ENCODE peak calls at places on chromosomes 2 and 18, in six cellular contexts. One of them, this sample, is unnamed.

GRCh38 chr18:2821695-2822094 is 25.1 kb upstream of the EMILIN2 start:
- DNase-seq in uterus: no peak
- DNase-seq in mammary epithelial cell: no peak
- DNase-seq in CD8-positive, alpha-beta T cell: no peak
- DNase-seq in OCI-LY7: no peak
- DNase-seq in testis: no peak
- DNase-seq in this sample: no peak

GRCh38 chr18:8854962-8855361 is 149.6 kb downstream of the MTCL1 start:
- DNase-seq in uterus: no peak
- DNase-seq in mammary epithelial cell: no peak
- DNase-seq in CD8-positive, alpha-beta T cell: no peak
- DNase-seq in OCI-LY7: no peak
- DNase-seq in testis: no peak
- DNase-seq in this sample: no peak

GRCh38 chr2:30569991-30570390 is 122.9 kb downstream of the LCLAT1 start:
- DNase-seq in uterus: no peak
- DNase-seq in mammary epithelial cell: no peak
- DNase-seq in CD8-positive, alpha-beta T cell: no peak
- DNase-seq in OCI-LY7: no peak
- DNase-seq in testis: no peak
- DNase-seq in this sample: no peak

GRCh38 chr2:46780411-46780800 is 135.2 kb downstream of the MCFD2 start:
- DNase-seq in uterus: peak
- DNase-seq in mammary epithelial cell: no peak
- DNase-seq in CD8-positive, alpha-beta T cell: no peak
- DNase-seq in OCI-LY7: no peak
- DNase-seq in testis: no peak
- DNase-seq in this sample: no peak

GRCh38 chr2:233919938-233920337 is 2.8 kb downstream of the TRPM8 start:
- DNase-seq in uterus: no peak
- DNase-seq in mammary epithelial cell: peak
- DNase-seq in CD8-positive, alpha-beta T cell: no peak
- DNase-seq in OCI-LY7: no peak
- DNase-seq in testis: no peak
- DNase-seq in this sample: no peak

GRCh38 chr2:142041105-142041504 is 89.7 kb downstream of the LRP1B start:
- DNase-seq in uterus: no peak
- DNase-seq in mammary epithelial cell: peak
- DNase-seq in CD8-positive, alpha-beta T cell: no peak
- DNase-seq in OCI-LY7: no peak
- DNase-seq in testis: no peak
- DNase-seq in this sample: no peak

GRCh38 chr2:96090527-96090926 is 25.8 kb downstream of the ADRA2B start:
- DNase-seq in uterus: no peak
- DNase-seq in mammary epithelial cell: no peak
- DNase-seq in CD8-positive, alpha-beta T cell: no peak
- DNase-seq in OCI-LY7: no peak
- DNase-seq in testis: no peak
- DNase-seq in this sample: no peak

GRCh38 chr2:30702694-30703093 is 104.6 kb downstream of the CAPN13 start:
- DNase-seq in uterus: no peak
- DNase-seq in mammary epithelial cell: no peak
- DNase-seq in CD8-positive, alpha-beta T cell: no peak
- DNase-seq in OCI-LY7: no peak
- DNase-seq in testis: no peak
- DNase-seq in this sample: no peak

GRCh38 chr2:189261431-189261841 is 81.9 kb upstream of the COL5A2 start:
- DNase-seq in uterus: no peak
- DNase-seq in mammary epithelial cell: peak
- DNase-seq in CD8-positive, alpha-beta T cell: no peak
- DNase-seq in OCI-LY7: no peak
- DNase-seq in testis: no peak
- DNase-seq in this sample: no peak

GRCh38 chr18:39462436-39462835 is 1896.8 kb upstream of the CELF4 start:
- DNase-seq in uterus: no peak
- DNase-seq in mammary epithelial cell: peak
- DNase-seq in CD8-positive, alpha-beta T cell: no peak
- DNase-seq in OCI-LY7: no peak
- DNase-seq in testis: no peak
- DNase-seq in this sample: no peak

GRCh38 chr2:172148246-172148645 is 45.5 kb upstream of the DLX2 start:
- DNase-seq in uterus: no peak
- DNase-seq in mammary epithelial cell: peak
- DNase-seq in CD8-positive, alpha-beta T cell: no peak
- DNase-seq in OCI-LY7: no peak
- DNase-seq in testis: no peak
- DNase-seq in this sample: no peak

GRCh38 chr2:136149011-136149410 is 31.1 kb upstream of the CXCR4 start:
- DNase-seq in uterus: no peak
- DNase-seq in mammary epithelial cell: no peak
- DNase-seq in CD8-positive, alpha-beta T cell: no peak
- DNase-seq in OCI-LY7: no peak
- DNase-seq in testis: no peak
- DNase-seq in this sample: no peak

GRCh38 chr2:205499006-205499405 is 183.3 kb upstream of the NRP2 start:
- DNase-seq in uterus: no peak
- DNase-seq in mammary epithelial cell: no peak
- DNase-seq in CD8-positive, alpha-beta T cell: no peak
- DNase-seq in OCI-LY7: no peak
- DNase-seq in testis: no peak
- DNase-seq in this sample: no peak

GRCh38 chr2:196187898-196188458 is 16.6 kb upstream of the STK17B start:
- DNase-seq in uterus: no peak
- DNase-seq in mammary epithelial cell: no peak
- DNase-seq in CD8-positive, alpha-beta T cell: no peak
- DNase-seq in OCI-LY7: peak
- DNase-seq in testis: no peak
- DNase-seq in this sample: no peak

GRCh38 chr2:177195194-177195593 is 17.4 kb upstream of the HNRNPA3 start:
- DNase-seq in uterus: no peak
- DNase-seq in mammary epithelial cell: no peak
- DNase-seq in CD8-positive, alpha-beta T cell: no peak
- DNase-seq in OCI-LY7: no peak
- DNase-seq in testis: no peak
- DNase-seq in this sample: no peak

GRCh38 chr18:33034212-33034611 is 261.4 kb upstream of the KLHL14 start:
- DNase-seq in uterus: no peak
- DNase-seq in mammary epithelial cell: no peak
- DNase-seq in CD8-positive, alpha-beta T cell: no peak
- DNase-seq in OCI-LY7: no peak
- DNase-seq in testis: no peak
- DNase-seq in this sample: no peak

GRCh38 chr2:20595439-20596192 is 55.3 kb downstream of the HS1BP3 start:
- DNase-seq in uterus: peak
- DNase-seq in mammary epithelial cell: peak
- DNase-seq in CD8-positive, alpha-beta T cell: no peak
- DNase-seq in OCI-LY7: peak
- DNase-seq in testis: no peak
- DNase-seq in this sample: peak

GRCh38 chr2:209499071-209499470 is 75.2 kb downstream of the MAP2 start:
- DNase-seq in uterus: no peak
- DNase-seq in mammary epithelial cell: peak
- DNase-seq in CD8-positive, alpha-beta T cell: no peak
- DNase-seq in OCI-LY7: no peak
- DNase-seq in testis: no peak
- DNase-seq in this sample: no peak

GRCh38 chr2:19532797-19533196 is 174.4 kb upstream of the OSR1 start:
- DNase-seq in uterus: no peak
- DNase-seq in mammary epithelial cell: peak
- DNase-seq in CD8-positive, alpha-beta T cell: no peak
- DNase-seq in OCI-LY7: no peak
- DNase-seq in testis: no peak
- DNase-seq in this sample: no peak

GRCh38 chr2:88281302-88282217 is 111.4 kb downstream of the THNSL2 start:
- DNase-seq in uterus: no peak
- DNase-seq in mammary epithelial cell: no peak
- DNase-seq in CD8-positive, alpha-beta T cell: no peak
- DNase-seq in OCI-LY7: no peak
- DNase-seq in testis: no peak
- DNase-seq in this sample: no peak

GRCh38 chr2:234884591-234884990 is 67.2 kb upstream of the SH3BP4 start:
- DNase-seq in uterus: no peak
- DNase-seq in mammary epithelial cell: no peak
- DNase-seq in CD8-positive, alpha-beta T cell: no peak
- DNase-seq in OCI-LY7: no peak
- DNase-seq in testis: no peak
- DNase-seq in this sample: no peak

GRCh38 chr2:98731709-98732349 is 897 bp upstream of the MGAT4A start:
- DNase-seq in uterus: no peak
- DNase-seq in mammary epithelial cell: no peak
- DNase-seq in CD8-positive, alpha-beta T cell: no peak
- DNase-seq in OCI-LY7: peak
- DNase-seq in testis: no peak
- DNase-seq in this sample: no peak

GRCh38 chr2:205746408-205746785 is 64.1 kb downstream of the NRP2 start:
- DNase-seq in uterus: no peak
- DNase-seq in mammary epithelial cell: peak
- DNase-seq in CD8-positive, alpha-beta T cell: no peak
- DNase-seq in OCI-LY7: no peak
- DNase-seq in testis: no peak
- DNase-seq in this sample: peak

GRCh38 chr2:229408356-229408755 is 137.3 kb upstream of the PID1 start:
- DNase-seq in uterus: peak
- DNase-seq in mammary epithelial cell: peak
- DNase-seq in CD8-positive, alpha-beta T cell: no peak
- DNase-seq in OCI-LY7: no peak
- DNase-seq in testis: peak
- DNase-seq in this sample: peak

GRCh38 chr18:67766930-67767329 is 250.4 kb upstream of the DSEL start:
- DNase-seq in uterus: no peak
- DNase-seq in mammary epithelial cell: peak
- DNase-seq in CD8-positive, alpha-beta T cell: no peak
- DNase-seq in OCI-LY7: no peak
- DNase-seq in testis: no peak
- DNase-seq in this sample: no peak

GRCh38 chr2:179437430-179437829 is 172.8 kb upstream of the SESTD1 start:
- DNase-seq in uterus: no peak
- DNase-seq in mammary epithelial cell: no peak
- DNase-seq in CD8-positive, alpha-beta T cell: no peak
- DNase-seq in OCI-LY7: no peak
- DNase-seq in testis: no peak
- DNase-seq in this sample: no peak
- H3K27ac ChIP-seq in uterus: no peak
- H3K27ac ChIP-seq in mammary epithelial cell: no peak
- H3K27ac ChIP-seq in CD8-positive, alpha-beta T cell: no peak
- H3K27ac ChIP-seq in OCI-LY7: no peak
- H3K27ac ChIP-seq in testis: no peak
- H3K27ac ChIP-seq in this sample: no peak

DNA sequence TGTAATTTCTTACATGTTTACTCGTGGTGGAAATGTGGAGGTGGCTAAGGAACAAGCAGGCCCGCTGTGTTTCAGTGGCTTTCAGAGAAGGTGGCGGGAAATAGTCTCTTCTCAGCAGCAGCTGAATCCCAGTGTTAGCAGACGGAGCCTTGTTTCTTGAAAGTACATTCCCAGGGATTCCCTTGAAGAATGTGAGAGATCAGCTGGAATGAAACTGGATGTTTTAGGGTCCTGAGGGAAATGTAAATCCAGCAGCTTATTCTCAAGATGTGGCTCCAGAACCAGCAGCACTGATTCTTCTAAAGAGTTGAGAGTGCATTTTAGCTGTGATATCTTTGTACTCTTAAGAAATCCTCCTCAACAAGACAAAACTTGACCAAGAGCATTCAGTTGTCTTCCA is 59.1 kb downstream of the CDC42EP3 start:
- DNase-seq in uterus: no peak
- DNase-seq in mammary epithelial cell: no peak
- DNase-seq in CD8-positive, alpha-beta T cell: no peak
- DNase-seq in OCI-LY7: no peak
- DNase-seq in testis: no peak
- DNase-seq in this sample: no peak
- TF ChIP-seq CTCF in uterus: no peak
- TF ChIP-seq CTCF in mammary epithelial cell: no peak
- TF ChIP-seq CTCF in CD8-positive, alpha-beta T cell: no peak
- TF ChIP-seq CTCF in OCI-LY7: no peak
- TF ChIP-seq CTCF in testis: no peak
- TF ChIP-seq CTCF in this sample: no peak

GRCh38 chr2:68469935-68470334 is 2.5 kb downstream of the APLF start:
- DNase-seq in uterus: no peak
- DNase-seq in mammary epithelial cell: no peak
- DNase-seq in CD8-positive, alpha-beta T cell: no peak
- DNase-seq in OCI-LY7: no peak
- DNase-seq in testis: no peak
- DNase-seq in this sample: no peak

GRCh38 chr2:68467077-68467960 is at the start of the genes APLF and FBXO48:
- DNase-seq in uterus: peak
- DNase-seq in mammary epithelial cell: peak
- DNase-seq in CD8-positive, alpha-beta T cell: peak
- DNase-seq in OCI-LY7: peak
- DNase-seq in testis: peak
- DNase-seq in this sample: peak

GRCh38 chr2:68466361-68466777 is 725 bp downstream of the FBXO48 start:
- DNase-seq in uterus: no peak
- DNase-seq in mammary epithelial cell: peak
- DNase-seq in CD8-positive, alpha-beta T cell: peak
- DNase-seq in OCI-LY7: peak
- DNase-seq in testis: peak
- DNase-seq in this sample: no peak

GRCh38 chr2:68466778-68467076 is 367 bp downstream of the FBXO48 start:
- DNase-seq in uterus: no peak
- DNase-seq in mammary epithelial cell: no peak
- DNase-seq in CD8-positive, alpha-beta T cell: no peak
- DNase-seq in OCI-LY7: no peak
- DNase-seq in testis: no peak
- DNase-seq in this sample: no peak

GRCh38 chr2:68468801-68469200 is 1.4 kb downstream of the APLF start:
- DNase-seq in uterus: no peak
- DNase-seq in mammary epithelial cell: no peak
- DNase-seq in CD8-positive, alpha-beta T cell: no peak
- DNase-seq in OCI-LY7: peak
- DNase-seq in testis: no peak
- DNase-seq in this sample: no peak
- H3K27ac ChIP-seq in uterus: no peak
- H3K27ac ChIP-seq in mammary epithelial cell: no peak
- H3K27ac ChIP-seq in CD8-positive, alpha-beta T cell: no peak
- H3K27ac ChIP-seq in OCI-LY7: no peak
- H3K27ac ChIP-seq in testis: no peak
- H3K27ac ChIP-seq in this sample: no peak

DNA sequence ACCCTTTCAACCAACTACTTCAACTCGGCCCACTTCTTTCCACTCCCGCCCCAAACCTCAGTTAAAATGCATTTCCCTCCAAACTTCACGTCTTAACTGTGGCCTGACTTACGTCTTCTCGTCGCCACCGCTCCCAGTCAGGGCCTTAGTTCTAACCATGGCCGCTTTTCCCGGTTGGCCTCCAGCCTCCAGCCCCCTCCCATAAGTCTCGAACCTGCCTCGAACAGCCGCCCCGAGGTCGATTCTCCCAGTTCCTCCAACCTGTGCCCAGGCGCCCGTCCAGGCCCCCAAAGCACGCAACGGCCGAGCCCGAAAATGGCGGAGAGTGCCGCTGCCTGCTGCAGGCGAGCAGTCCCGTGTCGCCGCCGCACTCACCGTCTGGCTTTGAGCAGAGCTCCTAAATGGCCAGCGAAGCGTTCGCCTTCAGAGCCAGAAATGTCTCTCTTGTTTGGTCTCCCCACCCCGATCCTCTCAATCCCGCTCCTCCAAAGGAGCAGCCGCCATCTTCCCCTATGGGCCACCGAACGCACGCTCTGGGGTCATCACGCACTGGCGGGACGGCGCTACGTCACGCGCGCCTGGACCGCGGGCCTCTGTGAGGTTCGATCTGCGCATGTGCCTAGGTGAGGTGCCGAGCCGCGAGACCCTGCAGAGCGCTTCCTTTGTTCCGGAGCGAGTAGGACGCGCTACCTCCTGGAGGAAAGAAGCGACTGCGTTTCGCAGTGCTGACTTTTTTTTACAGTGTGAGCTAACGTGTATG is at the start of gene WDR33:
- DNase-seq in uterus: peak
- DNase-seq in mammary epithelial cell: peak
- DNase-seq in CD8-positive, alpha-beta T cell: peak
- DNase-seq in OCI-LY7: peak
- DNase-seq in testis: peak
- DNase-seq in this sample: peak
- TF ChIP-seq CTCF in uterus: no peak
- TF ChIP-seq CTCF in mammary epithelial cell: no peak
- TF ChIP-seq CTCF in CD8-positive, alpha-beta T cell: no peak
- TF ChIP-seq CTCF in OCI-LY7: peak
- TF ChIP-seq CTCF in testis: no peak
- TF ChIP-seq CTCF in this sample: no peak

This sample was measured in left lung.